ENCODE peak calls at places on chromosomes 5 and 9, in seven cellular contexts. F is EL, I is substantia nigra, P is ureter, M is coronary artery, D is HepG2, N is hepatic stellate cell. A is an unnamed sample.

GRCh38 chr5:17743580-17744435 is 109.5 kb downstream of the TAF11L14 start:
- DNase-seq in F (no peak), P (no peak), M (no peak), I (no peak), D (no peak), N (no peak), A (no peak)

GRCh38 chr5:93607367-93608258 is 24.6 kb downstream of the NR2F1 start:
- DNase-seq in F (peak), M (no peak), D (peak), P (no peak), N (no peak), I (no peak), A (no peak)

GRCh38 chr5:125140220-125140619 is 393.8 kb upstream of the ZNF608 start:
- DNase-seq in D (no peak), I (no peak), P (no peak), M (no peak), N (no peak), F (no peak), A (no peak)

GRCh38 chr5:151022511-151023018 is 2.2 kb downstream of the GPX3 start:
- DNase-seq in M (peak), D (no peak), I (no peak), N (peak), F (no peak), P (no peak), A (no peak)

GRCh38 chr9:113808391-113809191 is 67.5 kb upstream of the ZNF618 start:
- DNase-seq in F (peak), D (no peak), I (no peak), M (no peak), P (peak), N (peak), A (peak)

GRCh38 chr5:64040496-64040895 is 78.3 kb upstream of the HTR1A start:
- DNase-seq in N (no peak), M (no peak), I (no peak), D (no peak), P (no peak), F (no peak), A (no peak)

GRCh38 chr5:157236423-157236822 is 29.5 kb upstream of the CYFIP2 start:
- DNase-seq in D (no peak), N (no peak), I (no peak), P (no peak), M (no peak), F (no peak), A (no peak)

GRCh38 chr5:60835554-60835953 is 8.5 kb downstream of the ELOVL7 start:
- DNase-seq in P (no peak), M (no peak), I (no peak), D (no peak), F (peak), N (no peak), A (no peak)

GRCh38 chr9:137180491-137180890 is 7.9 kb downstream of the ANAPC2 start:
- DNase-seq in N (no peak), F (no peak), P (no peak), M (no peak), I (no peak), D (no peak), A (no peak)

GRCh38 chr9:34343090-34343489 is 13.7 kb downstream of the NUDT2 start:
- DNase-seq in M (peak), P (peak), D (no peak), F (no peak), I (peak), N (no peak), A (no peak)

GRCh38 chr5:1008451-1009358 is at the start of gene NKD2:
- DNase-seq in D (no peak), P (peak), I (no peak), M (no peak), N (peak), F (no peak), A (no peak)

A was measured in esophagus muscularis mucosa.